ENCODE peak calls at places on chromosomes 4 and X, in five cellular contexts. P is osteocyte, W is GM10248, M is heart right ventricle, C is DND-41. T is an unnamed sample.

GRCh38 chrX:701673-702072 is 71.1 kb downstream of the SHOX start:
- DNase-seq in C (no peak), M (no peak), P (no peak), W (no peak), T (no peak)

GRCh38 chr4:163284304-163284703 is 48.1 kb downstream of the NPY1R start:
- DNase-seq in P (no peak), C (no peak), M (no peak), W (no peak), T (no peak)

GRCh38 chr4:150049682-150050081 is 28.6 kb upstream of the DCLK2 start:
- DNase-seq in M (no peak), P (no peak), C (no peak), W (no peak), T (no peak)

GRCh38 chr4:40325406-40326019 is 9.6 kb upstream of the CHRNA9 start:
- DNase-seq in W (peak; percentile 83), C (peak; percentile 75), M (no peak), P (no peak), T (no peak)

GRCh38 chr4:19239565-19239964 is 1012.1 kb upstream of the SLIT2 start:
- DNase-seq in C (no peak), P (no peak), M (no peak), W (no peak), T (no peak)

GRCh38 chr4:118270492-118270891 is 82.3 kb downstream of the PRSS12 start:
- DNase-seq in M (no peak), C (no peak), P (no peak), W (peak; percentile 30), T (no peak)

GRCh38 chr4:151048913-151049312 is 33.8 kb upstream of the LRBA start:
- DNase-seq in W (no peak), P (no peak), M (no peak), C (no peak), T (no peak)

GRCh38 chrX:54076903-54077302 is 32.6 kb upstream of the PHF8 start:
- DNase-seq in P (no peak), W (no peak), M (no peak), C (no peak), T (no peak)

GRCh38 chrX:10600479-10600878 is 19.9 kb downstream of the MID1 start:
- DNase-seq in W (no peak), M (no peak), C (no peak), P (no peak), T (no peak)

GRCh38 chr4:47075919-47076318 is 44.6 kb downstream of the GABRB1 start:
- DNase-seq in W (no peak), C (no peak), M (no peak), P (no peak), T (no peak)

GRCh38 chr4:102437111-102437510 is 64.0 kb upstream of the NFKB1 start:
- DNase-seq in P (no peak), M (no peak), W (no peak), C (no peak), T (no peak)

GRCh38 chr4:100742045-100742444 is 224.2 kb upstream of the EMCN start:
- DNase-seq in W (no peak), C (no peak), P (no peak), M (no peak), T (no peak)

GRCh38 chr4:154119317-154119716 is 330.4 kb upstream of the SFRP2 start:
- DNase-seq in M (no peak), P (no peak), C (no peak), W (no peak), T (no peak)

GRCh38 chr4:102438873-102439614 is 62.1 kb upstream of the NFKB1 start:
- DNase-seq in P (no peak), M (no peak), W (no peak), C (no peak), T (no peak)

GRCh38 chr4:96887857-96888256 is 1048.0 kb downstream of the PDHA2 start:
- DNase-seq in C (no peak), P (no peak), W (no peak), M (no peak), T (no peak)

GRCh38 chr4:13860126-13860525 is 232.6 kb upstream of the BOD1L1 start:
- DNase-seq in P (no peak), C (no peak), M (no peak), W (no peak), T (no peak)

GRCh38 chrX:63761639-63762038 is 23.4 kb downstream of the ARHGEF9 start:
- DNase-seq in W (no peak), M (no peak), P (no peak), C (no peak), T (no peak)
- TF ChIP-seq CTCF in W (peak; percentile 16), M (no peak), P (peak; percentile 34), C (no peak), T (no peak)

DNA sequence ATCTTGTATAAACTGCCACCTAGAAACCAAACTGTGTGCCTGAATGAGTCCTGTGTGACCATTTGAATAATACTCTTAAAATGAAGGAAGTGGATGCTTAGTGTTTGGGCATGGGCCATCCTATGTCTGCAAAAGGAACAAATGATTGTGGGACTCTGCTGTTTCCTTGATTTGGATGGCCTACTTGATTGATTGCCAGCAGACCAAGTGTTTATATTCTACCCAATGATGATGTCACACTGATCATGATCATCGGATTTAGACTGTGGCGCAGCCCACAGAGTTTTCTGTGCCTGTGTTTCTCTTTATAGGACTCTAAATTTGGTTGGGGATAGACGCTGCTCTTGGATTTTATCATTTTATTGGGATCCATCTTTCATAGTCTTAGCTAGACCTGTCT is 4.4 kb downstream of the SEPTIN11 start:
- DNase-seq in C (no peak), P (no peak), M (no peak), W (no peak), T (no peak)
- TF ChIP-seq CTCF in C (no peak), P (no peak), M (no peak), W (no peak), T (no peak)

GRCh38 chr4:15868065-15868464 is 70.5 kb downstream of the FGFBP1 start:
- DNase-seq in C (no peak), W (no peak), P (no peak), M (no peak), T (no peak)
- TF ChIP-seq CTCF in C (no peak), W (no peak), P (no peak), M (no peak), T (no peak)

GRCh38 chr4:182143086-182143821 is 99.9 kb upstream of the TENM3 start:
- DNase-seq in P (no peak), W (no peak), M (no peak), C (no peak), T (no peak)
- TF ChIP-seq CTCF in P (no peak), W (no peak), M (no peak), C (no peak), T (peak; percentile 38)

GRCh38 chr4:42671431-42672194 is 14.7 kb upstream of the ATP8A1 start:
- DNase-seq in P (no peak), W (no peak), M (no peak), C (peak; percentile 52), T (no peak)

GRCh38 chr4:42673084-42673429 is 16.2 kb upstream of the ATP8A1 start:
- DNase-seq in C (no peak), W (no peak), P (no peak), M (peak; percentile 26), T (no peak)

GRCh38 chr4:42676066-42676951 is 19.4 kb upstream of the ATP8A1 start:
- DNase-seq in P (no peak), C (no peak), M (no peak), W (no peak), T (no peak)

GRCh38 chr4:42678512-42678911 is 21.6 kb upstream of the ATP8A1 start:
- DNase-seq in M (no peak), W (no peak), C (no peak), P (no peak), T (no peak)

DNA sequence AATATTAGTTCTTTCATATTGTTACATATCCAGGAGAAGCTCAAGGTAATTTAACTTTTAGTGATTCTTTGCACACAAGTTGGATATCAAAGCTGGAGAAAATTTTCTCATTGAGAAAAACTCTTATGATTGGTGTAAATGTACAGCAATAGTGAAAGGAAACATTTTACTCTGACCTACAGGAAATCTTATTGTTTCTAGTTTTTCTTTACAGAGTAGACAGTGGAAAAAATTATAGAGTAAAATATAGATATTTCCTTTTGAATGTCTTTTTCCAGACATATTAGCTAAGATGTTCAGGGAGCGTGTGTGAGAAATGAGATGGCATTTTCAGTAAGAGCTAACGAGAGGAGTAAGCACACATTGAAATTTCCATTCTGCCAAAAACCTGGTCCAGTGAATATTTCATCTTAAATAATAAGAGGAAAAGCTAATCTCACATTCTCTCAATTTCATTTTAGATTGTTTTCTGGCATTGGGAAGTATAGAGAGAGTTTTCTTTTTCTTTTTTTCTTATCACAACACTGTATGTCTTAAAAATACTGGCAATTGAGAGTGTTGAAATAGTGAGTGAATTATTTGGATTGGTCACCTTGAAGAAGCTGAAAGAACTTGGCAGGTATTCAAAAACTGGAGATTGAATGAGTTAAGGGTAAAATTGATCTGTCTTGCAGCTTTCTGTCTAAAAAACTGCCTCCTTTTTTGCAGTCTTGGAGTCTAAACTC is 15.6 kb upstream of the ATP8A1 start:
- DNase-seq in C (no peak), W (no peak), M (no peak), P (no peak), T (no peak)
- TF ChIP-seq CTCF in C (no peak), W (no peak), M (no peak), P (no peak), T (no peak)

GRCh38 chr4:169066934-169067333 is 56.9 kb upstream of the CBR4 start:
- DNase-seq in M (no peak), W (no peak), C (no peak), P (no peak), T (no peak)

GRCh38 chr4:169060396-169061081 is 50.5 kb upstream of the CBR4 start:
- DNase-seq in W (no peak), P (no peak), C (no peak), M (no peak), T (no peak)

GRCh38 chr4:169063441-169063840 is 53.4 kb upstream of the CBR4 start:
- DNase-seq in M (no peak), W (no peak), C (no peak), P (no peak), T (no peak)

GRCh38 chr4:169062861-169063197 is 52.8 kb upstream of the CBR4 start:
- DNase-seq in M (no peak), W (no peak), P (no peak), C (no peak), T (no peak)

DNA sequence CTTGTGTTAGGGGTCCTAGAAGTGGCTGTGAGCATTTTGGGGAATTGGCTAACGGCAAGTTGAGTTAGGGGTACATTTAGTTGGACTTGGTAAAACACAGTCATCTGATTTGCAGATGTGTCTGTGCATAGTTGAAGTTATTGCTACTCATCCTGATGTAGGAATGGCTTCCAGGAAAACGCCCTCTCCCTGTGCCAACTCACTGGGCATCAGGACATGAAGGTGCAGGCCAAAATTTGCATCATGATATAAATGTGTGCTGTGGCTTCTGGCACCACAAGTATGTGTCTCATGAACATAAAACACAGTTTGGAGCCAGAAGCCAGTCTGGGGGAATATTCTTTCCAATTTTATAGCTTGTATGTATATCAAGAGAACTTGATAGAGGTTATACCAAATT is 54.2 kb upstream of the CBR4 start:
- DNase-seq in M (no peak), C (no peak), P (no peak), W (no peak), T (no peak)
- TF ChIP-seq CTCF in M (no peak), C (no peak), P (no peak), W (no peak), T (no peak)

GRCh38 chr4:182111586-182111985 is 131.6 kb upstream of the TENM3 start:
- DNase-seq in W (no peak), P (no peak), M (no peak), C (no peak), T (no peak)
- TF ChIP-seq CTCF in W (no peak), P (no peak), M (no peak), C (no peak), T (no peak)